ENCODE peak calls at places on chromosome 6, in six cellular contexts. J is naive thymus-derived CD8-positive, alpha-beta T cell; I is HT-29; T is H7; Z is AG09319; D is hepatic stellate cell. R is an unnamed sample.
A peak's percentile ranks its signal among the peaks of the same experiment; 100 is the strongest.

GRCh38 chr6:781350-781961 is 88.5 kb upstream of the EXOC2 start:
- DNase-seq in I (no peak), Z (no peak), T (no peak), J (no peak), D (no peak), R (peak; percentile 15)

GRCh38 chr6:150491796-150492142 is 107.9 kb upstream of the PLEKHG1 start:
- DNase-seq in Z (no peak), D (no peak), I (no peak), J (no peak), T (no peak), R (no peak)

GRCh38 chr6:24935323-24935722 is 437 bp downstream of the RIPOR2 start:
- DNase-seq in J (no peak), T (no peak), D (no peak), Z (no peak), I (no peak), R (no peak)

GRCh38 chr6:101668496-101668895 is 275.0 kb downstream of the GRIK2 start:
- DNase-seq in D (no peak), T (no peak), I (no peak), J (no peak), Z (no peak), R (no peak)

GRCh38 chr6:4941782-4942672 is 61.8 kb downstream of the RPP40 start:
- DNase-seq in Z (peak; percentile 85), I (peak; percentile 21), T (no peak), J (no peak), D (peak; percentile 86), R (peak; percentile 72)

GRCh38 chr6:5151955-5152401 is 66.8 kb downstream of the PPP1R3G start:
- DNase-seq in D (peak; percentile 84), Z (no peak), J (no peak), T (no peak), I (no peak), R (no peak)

GRCh38 chr6:10237284-10238043 is 177.4 kb downstream of the TFAP2A start:
- DNase-seq in Z (no peak), I (no peak), J (no peak), D (no peak), T (no peak), R (no peak)

GRCh38 chr6:87909849-87910248 is 137.8 kb upstream of the SPACA1 start:
- DNase-seq in D (no peak), J (no peak), I (no peak), Z (no peak), T (no peak), R (no peak)

GRCh38 chr6:125810435-125810834 is 19.7 kb downstream of the NCOA7 start:
- DNase-seq in J (no peak), T (no peak), I (no peak), Z (no peak), D (no peak), R (peak; percentile 7)

GRCh38 chr6:42322676-42323075 is 105.0 kb upstream of the MRPS10 start:
- DNase-seq in I (no peak), Z (no peak), T (peak; percentile 65), D (no peak), J (no peak), R (no peak)

GRCh38 chr6:43477235-43478007 is at the start of gene TJAP1:
- DNase-seq in D (peak; percentile 85), I (peak; percentile 85), Z (no peak), J (peak; percentile 96), T (peak; percentile 97), R (peak; percentile 93)

GRCh38 chr6:71349395-71349794 is 60.8 kb downstream of the OGFRL1 start:
- DNase-seq in Z (no peak), D (no peak), I (peak; percentile 18), J (peak; percentile 43), T (no peak), R (peak; percentile 70)

GRCh38 chr6:139982652-139983051 is 608.2 kb upstream of the CITED2 start:
- DNase-seq in I (peak; percentile 13), T (peak; percentile 16), Z (peak; percentile 65), J (no peak), D (no peak), R (peak; percentile 30)

GRCh38 chr6:79997728-79998127 is 6.7 kb upstream of the TTK start:
- DNase-seq in J (no peak), D (no peak), Z (no peak), T (no peak), I (no peak), R (no peak)

GRCh38 chr6:83430606-83431544 is at the start of gene ME1:
- DNase-seq in T (peak; percentile 85), D (peak; percentile 73), J (no peak), Z (peak; percentile 65), I (peak; percentile 78), R (peak; percentile 90)

GRCh38 chr6:117449549-117450439 is 24.1 kb upstream of the ROS1 start:
- DNase-seq in J (peak; percentile 71), T (peak; percentile 18), I (peak; percentile 59), Z (peak; percentile 51), D (no peak), R (peak; percentile 80)

GRCh38 chr6:85372915-85373270 is 77.0 kb upstream of the NT5E start:
- DNase-seq in T (no peak), J (no peak), D (no peak), Z (no peak), I (no peak), R (no peak)

GRCh38 chr6:168133186-168133585 is 54.2 kb upstream of the FRMD1 start:
- DNase-seq in D (peak; percentile 42), T (peak; percentile 81), I (no peak), Z (no peak), J (no peak), R (no peak)

GRCh38 chr6:72461144-72461543 is 160.7 kb upstream of the KCNQ5 start:
- DNase-seq in Z (no peak), D (peak; percentile 4), T (no peak), I (no peak), J (no peak), R (no peak)

GRCh38 chr6:15255481-15256414 is 9.9 kb downstream of the JARID2 start:
- DNase-seq in Z (no peak), D (no peak), T (no peak), J (no peak), I (no peak), R (no peak)

GRCh38 chr6:118743744-118744143 is 92.4 kb upstream of the CEP85L start:
- DNase-seq in T (no peak), I (no peak), J (no peak), Z (no peak), D (no peak), R (no peak)

GRCh38 chr6:14546036-14546435 is 428.5 kb downstream of the CD83 start:
- DNase-seq in D (no peak), T (no peak), Z (no peak), J (no peak), I (no peak), R (peak; percentile 25)

GRCh38 chr6:150528648-150529285 is 70.9 kb upstream of the PLEKHG1 start:
- DNase-seq in T (peak; percentile 75), J (no peak), D (no peak), I (peak; percentile 17), Z (no peak), R (no peak)

GRCh38 chr6:161832622-161833021 is 558.8 kb upstream of the AGPAT4 start:
- DNase-seq in Z (no peak), T (no peak), J (no peak), I (no peak), D (no peak), R (no peak)

GRCh38 chr6:17220040-17220439 is 61.1 kb upstream of the RBM24 start:
- DNase-seq in I (no peak), J (no peak), T (no peak), Z (no peak), D (no peak), R (no peak)

GRCh38 chr6:14682821-14683220 is 563.0 kb upstream of the JARID2 start:
- DNase-seq in J (no peak), I (no peak), D (peak; percentile 14), T (no peak), Z (no peak), R (no peak)

GRCh38 chr6:138005846-138006245 is 101.4 kb downstream of the PERP start:
- DNase-seq in I (no peak), Z (no peak), T (no peak), J (no peak), D (no peak), R (no peak)

GRCh38 chr6:13159295-13159694 is 169.0 kb downstream of the TBC1D7 start:
- DNase-seq in T (no peak), Z (no peak), J (no peak), D (no peak), I (no peak), R (no peak)

GRCh38 chr6:168988801-168989200 is 264.8 kb downstream of the THBS2 start:
- DNase-seq in T (no peak), J (no peak), Z (no peak), I (no peak), D (no peak), R (no peak)

GRCh38 chr6:157607317-157608109 is 215.5 kb upstream of the SNX9 start:
- DNase-seq in T (peak; percentile 83), I (no peak), J (no peak), D (no peak), Z (no peak), R (no peak)

GRCh38 chr6:15638373-15638772 is 24.5 kb downstream of the DTNBP1 start:
- DNase-seq in T (no peak), Z (no peak), J (no peak), D (no peak), I (no peak), R (peak; percentile 76)

GRCh38 chr6:155327326-155328073 is 13.2 kb upstream of the TFB1M start:
- DNase-seq in I (peak; percentile 82), Z (peak; percentile 40), J (peak; percentile 75), T (peak; percentile 16), D (no peak), R (peak; percentile 82)

GRCh38 chr6:137261393-137262154 is 42.4 kb upstream of the IFNGR1 start:
- DNase-seq in D (no peak), Z (no peak), I (peak; percentile 38), J (no peak), T (no peak), R (no peak)